ENCODE peak calls at places on chromosomes 3 and 15, in five cellular contexts. A, U, D, I and K are unnamed samples.
A peak's percentile ranks its signal among the peaks of the same experiment; 100 is the strongest.

GRCh38 chr3:39910828-39911464 is 101.5 kb downstream of the MYRIP start:
- DNase-seq in A (peak; percentile 86), U (no peak), D (no peak), I (no peak), K (no peak)

GRCh38 chr3:42503251-42503924 is 945 bp downstream of the VIPR1 start:
- DNase-seq in A (no peak), U (no peak), D (no peak), I (no peak), K (no peak)

GRCh38 chr15:71790081-71790480 is 20.3 kb upstream of the NR2E3 start:
- DNase-seq in A (peak; percentile 82), U (no peak), D (no peak), I (no peak), K (no peak)

GRCh38 chr3:103963599-103963998 is 1403.1 kb upstream of the ALCAM start:
- DNase-seq in A (no peak), U (no peak), D (no peak), I (no peak), K (no peak)

GRCh38 chr3:86563358-86563970 is 427.5 kb downstream of the VGLL3 start:
- DNase-seq in A (peak; percentile 45), U (peak; percentile 3), D (peak; percentile 17), I (peak; percentile 38), K (peak; percentile 54)

GRCh38 chr3:23402728-23403505 is 199.8 kb downstream of the UBE2E2 start:
- DNase-seq in A (peak; percentile 41), U (no peak), D (no peak), I (no peak), K (peak; percentile 65)

GRCh38 chr3:129282727-129283327 is 4.2 kb downstream of the HMCES start:
- DNase-seq in A (peak; percentile 35), U (no peak), D (no peak), I (no peak), K (no peak)

GRCh38 chr3:27720899-27721716 is 1.0 kb downstream of the EOMES start:
- DNase-seq in A (peak; percentile 37), U (no peak), D (peak; percentile 63), I (no peak), K (no peak)

GRCh38 chr3:48408823-48409281 is 21.0 kb downstream of the PLXNB1 start:
- DNase-seq in A (no peak), U (no peak), D (no peak), I (no peak), K (no peak)

GRCh38 chr3:158738653-158739052 is 6.4 kb upstream of the RARRES1 start:
- DNase-seq in A (no peak), U (no peak), D (no peak), I (no peak), K (no peak)

GRCh38 chr3:35224571-35225280 is 414.6 kb upstream of the ARPP21 start:
- DNase-seq in A (no peak), U (no peak), D (no peak), I (no peak), K (no peak)

GRCh38 chr3:164984947-164985346 is 93.3 kb downstream of the SI start:
- DNase-seq in A (no peak), U (no peak), D (no peak), I (no peak), K (no peak)

GRCh38 chr15:29294732-29295131 is 25.1 kb upstream of the NSMCE3 start:
- DNase-seq in A (no peak), U (no peak), D (no peak), I (no peak), K (no peak)

GRCh38 chr3:192897005-192897404 is 20.7 kb downstream of the MB21D2 start:
- DNase-seq in A (no peak), U (no peak), D (no peak), I (no peak), K (no peak)

GRCh38 chr3:168427830-168428471 is 332.2 kb upstream of the GOLIM4 start:
- DNase-seq in A (no peak), U (no peak), D (no peak), I (no peak), K (no peak)

GRCh38 chr3:70086336-70086735 is 86.8 kb downstream of the SAMMSON start:
- DNase-seq in A (no peak), U (no peak), D (no peak), I (no peak), K (no peak)

GRCh38 chr3:160806094-160806493 is 50.1 kb downstream of the PPM1L start:
- DNase-seq in A (peak; percentile 76), U (no peak), D (no peak), I (no peak), K (no peak)

GRCh38 chr3:43796041-43796596 is 105.4 kb downstream of the ABHD5 start:
- DNase-seq in A (peak; percentile 52), U (no peak), D (no peak), I (no peak), K (no peak)

GRCh38 chr15:40353697-40354096 is 2.9 kb downstream of the PHGR1 start:
- DNase-seq in A (no peak), U (no peak), D (no peak), I (no peak), K (no peak)

GRCh38 chr15:67832031-67832551 is 6.8 kb downstream of the SKOR1 start:
- DNase-seq in A (peak; percentile 49), U (no peak), D (no peak), I (no peak), K (peak; percentile 53)

GRCh38 chr3:10361375-10361774 is 40.5 kb upstream of the SEC13 start:
- DNase-seq in A (no peak), U (no peak), D (no peak), I (no peak), K (no peak)

GRCh38 chr3:71927505-71928066 is 142.6 kb upstream of the PROK2 start:
- DNase-seq in A (no peak), U (no peak), D (no peak), I (no peak), K (no peak)

GRCh38 chr15:61888074-61888780 is 172.0 kb downstream of the VPS13C start:
- DNase-seq in A (no peak), U (peak; percentile 7), D (no peak), I (no peak), K (no peak)

GRCh38 chr15:45157056-45157455 is 27.3 kb downstream of the DUOX1 start:
- DNase-seq in A (no peak), U (peak; percentile 40), D (no peak), I (no peak), K (no peak)

GRCh38 chr3:143002083-143002712 is 828 bp downstream of the U2SURP start:
- DNase-seq in A (peak; percentile 45), U (no peak), D (peak; percentile 30), I (no peak), K (peak; percentile 58)